ENCODE peak calls at places on chromosomes 5 and 9, in eight cellular contexts. S, I, K, F, J, V, R and H are unnamed samples.

GRCh38 chr9:131289301-131290038 is at the start of gene PLPP7:
- DNase-seq in S (peak), I (peak), K (peak), F (peak), J (peak), V (no peak), R (peak), H (no peak)

GRCh38 chr5:172816887-172817418 is 17.1 kb upstream of the ERGIC1 start:
- DNase-seq in S (peak), I (no peak), K (peak), F (no peak), J (no peak), V (no peak), R (no peak), H (no peak)

GRCh38 chr9:89676281-89676680 is 71.5 kb downstream of the GADD45G start:
- DNase-seq in S (no peak), I (no peak), K (no peak), F (peak), J (peak), V (no peak), R (peak), H (no peak)

GRCh38 chr9:20353931-20354652 is 268.2 kb downstream of the MLLT3 start:
- DNase-seq in S (peak), I (no peak), K (peak), F (no peak), J (no peak), V (no peak), R (peak), H (no peak)

GRCh38 chr5:143010335-143010734 is 240.2 kb downstream of the ARHGAP26 start:
- DNase-seq in S (no peak), I (no peak), K (no peak), F (peak), J (no peak), V (no peak), R (no peak), H (no peak)

GRCh38 chr5:9707766-9708462 is 77.8 kb upstream of the TAS2R1 start:
- DNase-seq in S (no peak), I (no peak), K (no peak), F (no peak), J (no peak), V (no peak), R (no peak), H (no peak)

GRCh38 chr9:33040792-33041458 is 15.9 kb downstream of the DNAJA1 start:
- DNase-seq in S (no peak), I (no peak), K (no peak), F (no peak), J (no peak), V (no peak), R (no peak), H (no peak)

GRCh38 chr9:30039712-30040111 is 2344.7 kb upstream of the ACO1 start:
- DNase-seq in S (no peak), I (no peak), K (no peak), F (no peak), J (no peak), V (no peak), R (no peak), H (no peak)

GRCh38 chr9:126534431-126535186 is 79.1 kb upstream of the LMX1B start:
- DNase-seq in S (no peak), I (peak), K (no peak), F (no peak), J (no peak), V (no peak), R (no peak), H (no peak)

GRCh38 chr5:155728857-155729683 is 597.9 kb upstream of the SGCD start:
- DNase-seq in S (no peak), I (peak), K (no peak), F (peak), J (peak), V (no peak), R (peak), H (no peak)

GRCh38 chr5:96321371-96321770 is 111.7 kb downstream of the PCSK1 start:
- DNase-seq in S (no peak), I (no peak), K (no peak), F (no peak), J (no peak), V (no peak), R (no peak), H (no peak)

GRCh38 chr5:111254613-111255012 is 30.4 kb downstream of the CAMK4 start:
- DNase-seq in S (peak), I (no peak), K (no peak), F (no peak), J (no peak), V (peak), R (no peak), H (no peak)

GRCh38 chr5:142740903-142741302 is 29.3 kb upstream of the ARHGAP26 start:
- DNase-seq in S (peak), I (no peak), K (no peak), F (no peak), J (no peak), V (no peak), R (no peak), H (no peak)

GRCh38 chr9:129330711-129331279 is 152.7 kb upstream of the IER5L start:
- DNase-seq in S (peak), I (no peak), K (no peak), F (no peak), J (no peak), V (no peak), R (no peak), H (no peak)

GRCh38 chr5:158777647-158778368 is 321.9 kb downstream of the EBF1 start:
- DNase-seq in S (no peak), I (no peak), K (no peak), F (peak), J (peak), V (no peak), R (no peak), H (no peak)

GRCh38 chr5:131368866-131369265 is 105.0 kb downstream of the CDC42SE2 start:
- DNase-seq in S (no peak), I (no peak), K (no peak), F (no peak), J (no peak), V (no peak), R (no peak), H (no peak)

GRCh38 chr5:153938131-153938842 is 100.4 kb downstream of the FAM114A2 start:
- DNase-seq in S (no peak), I (no peak), K (no peak), F (no peak), J (no peak), V (no peak), R (no peak), H (no peak)

GRCh38 chr9:94802795-94803194 is 76.3 kb downstream of the AOPEP start:
- DNase-seq in S (no peak), I (no peak), K (peak), F (no peak), J (no peak), V (no peak), R (peak), H (no peak)

GRCh38 chr5:132070460-132071337 is 2.9 kb upstream of the CSF2 start:
- DNase-seq in S (peak), I (no peak), K (peak), F (no peak), J (no peak), V (peak), R (peak), H (no peak)

GRCh38 chr5:60597570-60597969 is 102.4 kb downstream of the DEPDC1B start:
- DNase-seq in S (no peak), I (no peak), K (peak), F (no peak), J (no peak), V (no peak), R (no peak), H (no peak)

GRCh38 chr5:54753034-54753433 is 232.4 kb downstream of the ESM1 start:
- DNase-seq in S (peak), I (no peak), K (peak), F (no peak), J (no peak), V (no peak), R (peak), H (no peak)

GRCh38 chr5:112417931-112418358 is 1.1 kb downstream of the EPB41L4A start:
- DNase-seq in S (peak), I (peak), K (peak), F (no peak), J (peak), V (peak), R (peak), H (no peak)

GRCh38 chr9:2465921-2466460 is 155.6 kb upstream of the VLDLR start:
- DNase-seq in S (no peak), I (no peak), K (no peak), F (peak), J (no peak), V (no peak), R (no peak), H (no peak)

GRCh38 chr5:159902444-159903121 is 13.7 kb upstream of the ADRA1B start:
- DNase-seq in S (peak), I (no peak), K (peak), F (no peak), J (no peak), V (no peak), R (peak), H (no peak)